ENCODE peak calls at places on chromosomes 5 and 9, in seven cellular contexts. R is BJ, Y is pancreas, E is GM12865, A is A549, X is GM10248, U is left lung. S is an unnamed sample.

GRCh38 chr9:5531251-5531972 is 21.1 kb downstream of the PDCD1LG2 start:
- DNase-seq in R (no peak), Y (no peak), E (peak), A (no peak), X (no peak), U (no peak), S (no peak)

GRCh38 chr5:135578685-135579341 is at the start of gene CXCL14:
- DNase-seq in R (no peak), Y (no peak), E (no peak), A (no peak), X (no peak), U (peak), S (no peak)

GRCh38 chr5:56816546-56817081 is 1.3 kb downstream of the MAP3K1 start:
- DNase-seq in R (no peak), Y (peak), E (peak), A (peak), X (peak), U (peak), S (no peak)

GRCh38 chr5:174571662-174572397 is 152.6 kb upstream of the MSX2 start:
- DNase-seq in R (peak), Y (peak), E (no peak), A (peak), X (no peak), U (peak), S (no peak)

GRCh38 chr5:42520203-42520602 is 97.0 kb downstream of the GHR start:
- DNase-seq in R (no peak), Y (no peak), E (no peak), A (no peak), X (no peak), U (no peak), S (no peak)

GRCh38 chr5:170611446-170612088 is 107.7 kb downstream of the KCNIP1 start:
- DNase-seq in R (no peak), Y (no peak), E (no peak), A (no peak), X (no peak), U (no peak), S (no peak)

GRCh38 chr5:59317023-59317771 is 576.3 kb downstream of the PDE4D start:
- DNase-seq in R (peak), Y (no peak), E (no peak), A (no peak), X (no peak), U (no peak), S (no peak)

GRCh38 chr5:127077346-127077745 is 4.0 kb upstream of the C5orf63 start:
- DNase-seq in R (no peak), Y (no peak), E (no peak), A (no peak), X (no peak), U (no peak), S (no peak)

GRCh38 chr5:169542811-169543210 is 40.8 kb upstream of the SPDL1 start:
- DNase-seq in R (no peak), Y (no peak), E (no peak), A (no peak), X (no peak), U (no peak), S (no peak)

GRCh38 chr9:76691761-76692313 is 72.4 kb upstream of the PCA3 start:
- DNase-seq in R (no peak), Y (no peak), E (no peak), A (no peak), X (no peak), U (no peak), S (no peak)

GRCh38 chr9:21994996-21995651 is 533 bp downstream of the CDKN2B-AS1 start:
- DNase-seq in R (no peak), Y (peak), E (peak), A (no peak), X (peak), U (peak), S (peak)

DNA sequence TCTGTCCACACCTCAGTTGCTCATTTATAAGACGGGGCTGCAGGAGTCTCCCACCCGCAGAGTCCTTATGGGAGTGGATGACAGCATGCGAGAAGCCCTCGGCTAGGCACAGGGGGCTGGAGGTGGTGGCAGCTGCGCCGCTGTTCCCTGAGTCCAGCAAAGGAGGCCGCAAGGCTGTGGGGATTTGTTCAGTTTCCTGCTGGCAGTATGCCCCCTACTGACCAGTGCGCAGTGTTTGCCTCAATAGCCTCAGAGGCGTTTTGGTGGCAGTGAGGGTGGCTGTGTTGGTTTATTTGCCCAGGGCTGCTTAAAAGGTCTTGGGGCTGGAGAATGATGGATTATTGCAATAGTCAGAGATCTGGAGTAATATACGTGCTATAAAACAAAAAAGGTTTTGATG is 176.3 kb upstream of the OTULINL start:
- DNase-seq in R (no peak), Y (no peak), E (no peak), A (peak), X (no peak), U (no peak), S (no peak)
- TF ChIP-seq CTCF in R (peak), Y (no peak), E (no peak), A (peak), X (peak), U (no peak), S (no peak)

GRCh38 chr9:120713257-120714087 is 798 bp downstream of the MEGF9 start:
- DNase-seq in R (no peak), Y (peak), E (no peak), A (peak), X (peak), U (peak), S (no peak)
- TF ChIP-seq CTCF in R (peak), Y (no peak), E (no peak), A (no peak), X (no peak), U (peak), S (no peak)

DNA sequence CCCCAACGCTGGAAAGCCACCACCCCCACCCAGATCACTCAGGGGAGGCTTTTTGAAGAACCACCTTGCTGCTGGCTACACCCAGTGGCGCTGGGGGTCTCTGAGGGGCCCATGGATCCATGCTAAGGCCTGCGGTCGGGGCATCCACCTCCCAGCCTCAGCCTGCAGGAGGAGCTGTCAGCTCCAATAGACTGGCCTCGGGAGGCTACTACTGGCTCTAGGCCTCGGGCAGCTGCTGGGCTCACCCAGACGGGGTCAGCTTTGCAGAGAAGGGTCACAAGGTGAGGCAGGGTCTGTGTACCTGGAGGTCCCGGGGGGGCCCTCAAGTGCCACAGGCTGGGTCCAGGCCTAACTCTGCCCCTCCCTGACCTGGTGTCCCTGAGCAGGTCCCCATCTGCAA is 193.7 kb downstream of the OLFM1 start:
- DNase-seq in R (no peak), Y (no peak), E (no peak), A (no peak), X (no peak), U (no peak), S (no peak)
- TF ChIP-seq CTCF in R (no peak), Y (no peak), E (no peak), A (no peak), X (no peak), U (no peak), S (no peak)

DNA sequence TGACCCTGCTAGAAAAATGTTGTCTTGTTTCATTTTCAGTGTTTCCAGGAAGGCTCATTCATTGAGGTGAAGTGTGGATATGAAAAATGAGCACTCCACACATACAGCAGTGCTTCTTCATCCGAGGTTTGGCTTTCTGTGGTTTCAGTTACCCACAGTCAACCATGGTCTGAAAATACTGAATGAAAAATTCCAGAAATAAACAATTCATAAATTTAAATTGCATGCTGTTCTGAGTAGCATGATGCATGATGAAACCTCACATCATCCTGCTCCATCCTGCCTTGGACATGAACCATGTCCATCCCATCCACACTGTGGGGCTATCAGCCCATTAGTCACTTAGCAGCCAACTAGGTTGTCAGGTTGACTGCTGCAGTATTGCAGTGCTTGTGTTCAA is 10.4 kb upstream of the SLC45A2 start:
- DNase-seq in R (no peak), Y (no peak), E (no peak), A (no peak), X (no peak), U (no peak), S (no peak)
- TF ChIP-seq CTCF in R (no peak), Y (no peak), E (no peak), A (no peak), X (no peak), U (no peak), S (no peak)

S was measured in esophagus squamous epithelium.